ENCODE peak calls at places on chromosomes 11 and 22, in nine cellular contexts. One of them, this sample, is unnamed.

GRCh38 chr22:30235687-30236170 is 10.8 kb downstream of the LIF start:
- DNase-seq in thoracic aorta: no peak
- DNase-seq in activated CD4-positive, alpha-beta T cell treated with anti-CD3 and anti-CD28 coated beads, Interleukin-2, amount 10 ng/mL, durations not matched to agents 7 days and 5 days: no peak
- DNase-seq in CD8-positive, alpha-beta T cell: no peak
- DNase-seq in mucosa of descending colon: no peak
- DNase-seq in stimulated activated CD4-positive, alpha-beta T cell treated with anti-CD3 and anti-CD28 coated beads, Interleukin-2, amount 100 ng/mL, for 24 hours: no peak
- DNase-seq in body of pancreas: peak; percentile 71
- DNase-seq in NCI-H460: no peak
- DNase-seq in NCI-H2029: peak; percentile 23
- DNase-seq in this sample: peak; percentile 88

GRCh38 chr11:126311464-126312291 is 7.8 kb downstream of the DCPS start:
- DNase-seq in stimulated activated CD4-positive, alpha-beta T cell treated with anti-CD3 and anti-CD28 coated beads, Interleukin-2, amount 100 ng/mL, for 24 hours: no peak
- DNase-seq in NCI-H460: no peak
- DNase-seq in mucosa of descending colon: peak; percentile 46
- DNase-seq in body of pancreas: no peak
- DNase-seq in activated CD4-positive, alpha-beta T cell treated with anti-CD3 and anti-CD28 coated beads, Interleukin-2, amount 10 ng/mL, durations not matched to agents 7 days and 5 days: no peak
- DNase-seq in thoracic aorta: no peak
- DNase-seq in NCI-H2029: no peak
- DNase-seq in CD8-positive, alpha-beta T cell: no peak
- DNase-seq in this sample: no peak

GRCh38 chr11:3132831-3133455 is 32.2 kb downstream of the OSBPL5 start:
- DNase-seq in body of pancreas: no peak
- DNase-seq in mucosa of descending colon: peak; percentile 23
- DNase-seq in NCI-H2029: no peak
- DNase-seq in activated CD4-positive, alpha-beta T cell treated with anti-CD3 and anti-CD28 coated beads, Interleukin-2, amount 10 ng/mL, durations not matched to agents 7 days and 5 days: no peak
- DNase-seq in stimulated activated CD4-positive, alpha-beta T cell treated with anti-CD3 and anti-CD28 coated beads, Interleukin-2, amount 100 ng/mL, for 24 hours: no peak
- DNase-seq in thoracic aorta: no peak
- DNase-seq in NCI-H460: no peak
- DNase-seq in CD8-positive, alpha-beta T cell: no peak
- DNase-seq in this sample: no peak

GRCh38 chr11:128311742-128312719 is 275.3 kb downstream of the ETS1 start:
- DNase-seq in activated CD4-positive, alpha-beta T cell treated with anti-CD3 and anti-CD28 coated beads, Interleukin-2, amount 10 ng/mL, durations not matched to agents 7 days and 5 days: no peak
- DNase-seq in mucosa of descending colon: no peak
- DNase-seq in stimulated activated CD4-positive, alpha-beta T cell treated with anti-CD3 and anti-CD28 coated beads, Interleukin-2, amount 100 ng/mL, for 24 hours: no peak
- DNase-seq in thoracic aorta: no peak
- DNase-seq in CD8-positive, alpha-beta T cell: no peak
- DNase-seq in body of pancreas: no peak
- DNase-seq in NCI-H460: no peak
- DNase-seq in NCI-H2029: no peak
- DNase-seq in this sample: no peak

GRCh38 chr11:58531865-58532341 is 24.0 kb upstream of the OR5B21 start:
- DNase-seq in stimulated activated CD4-positive, alpha-beta T cell treated with anti-CD3 and anti-CD28 coated beads, Interleukin-2, amount 100 ng/mL, for 24 hours: no peak
- DNase-seq in thoracic aorta: no peak
- DNase-seq in activated CD4-positive, alpha-beta T cell treated with anti-CD3 and anti-CD28 coated beads, Interleukin-2, amount 10 ng/mL, durations not matched to agents 7 days and 5 days: no peak
- DNase-seq in CD8-positive, alpha-beta T cell: no peak
- DNase-seq in body of pancreas: no peak
- DNase-seq in NCI-H460: no peak
- DNase-seq in mucosa of descending colon: peak; percentile 44
- DNase-seq in NCI-H2029: no peak
- DNase-seq in this sample: no peak

GRCh38 chr11:134038897-134039470 is 29.9 kb upstream of the JAM3 start:
- DNase-seq in thoracic aorta: no peak
- DNase-seq in activated CD4-positive, alpha-beta T cell treated with anti-CD3 and anti-CD28 coated beads, Interleukin-2, amount 10 ng/mL, durations not matched to agents 7 days and 5 days: no peak
- DNase-seq in NCI-H2029: no peak
- DNase-seq in NCI-H460: no peak
- DNase-seq in body of pancreas: no peak
- DNase-seq in CD8-positive, alpha-beta T cell: no peak
- DNase-seq in stimulated activated CD4-positive, alpha-beta T cell treated with anti-CD3 and anti-CD28 coated beads, Interleukin-2, amount 100 ng/mL, for 24 hours: no peak
- DNase-seq in mucosa of descending colon: peak; percentile 46
- DNase-seq in this sample: peak; percentile 65

GRCh38 chr22:44947029-44947428 is 62.8 kb downstream of the PHF21B start:
- DNase-seq in thoracic aorta: no peak
- DNase-seq in mucosa of descending colon: no peak
- DNase-seq in NCI-H2029: no peak
- DNase-seq in CD8-positive, alpha-beta T cell: no peak
- DNase-seq in activated CD4-positive, alpha-beta T cell treated with anti-CD3 and anti-CD28 coated beads, Interleukin-2, amount 10 ng/mL, durations not matched to agents 7 days and 5 days: no peak
- DNase-seq in body of pancreas: no peak
- DNase-seq in NCI-H460: no peak
- DNase-seq in stimulated activated CD4-positive, alpha-beta T cell treated with anti-CD3 and anti-CD28 coated beads, Interleukin-2, amount 100 ng/mL, for 24 hours: no peak
- DNase-seq in this sample: no peak

GRCh38 chr22:19960491-19961200 is 19.0 kb upstream of the TXNRD2 start:
- DNase-seq in NCI-H2029: no peak
- DNase-seq in body of pancreas: no peak
- DNase-seq in CD8-positive, alpha-beta T cell: no peak
- DNase-seq in NCI-H460: no peak
- DNase-seq in stimulated activated CD4-positive, alpha-beta T cell treated with anti-CD3 and anti-CD28 coated beads, Interleukin-2, amount 100 ng/mL, for 24 hours: no peak
- DNase-seq in thoracic aorta: no peak
- DNase-seq in mucosa of descending colon: peak; percentile 36
- DNase-seq in activated CD4-positive, alpha-beta T cell treated with anti-CD3 and anti-CD28 coated beads, Interleukin-2, amount 10 ng/mL, durations not matched to agents 7 days and 5 days: no peak
- DNase-seq in this sample: no peak

GRCh38 chr11:71927813-71928738 is at the start of gene XNDC1N:
- DNase-seq in CD8-positive, alpha-beta T cell: peak; percentile 37
- DNase-seq in activated CD4-positive, alpha-beta T cell treated with anti-CD3 and anti-CD28 coated beads, Interleukin-2, amount 10 ng/mL, durations not matched to agents 7 days and 5 days: peak; percentile 84
- DNase-seq in NCI-H460: peak; percentile 70
- DNase-seq in body of pancreas: peak; percentile 73
- DNase-seq in NCI-H2029: peak; percentile 92
- DNase-seq in stimulated activated CD4-positive, alpha-beta T cell treated with anti-CD3 and anti-CD28 coated beads, Interleukin-2, amount 100 ng/mL, for 24 hours: peak; percentile 66
- DNase-seq in mucosa of descending colon: peak; percentile 68
- DNase-seq in thoracic aorta: peak; percentile 7
- DNase-seq in this sample: peak; percentile 87

GRCh38 chr11:33869511-33870422 is 22.1 kb downstream of the LMO2 start:
- DNase-seq in thoracic aorta: no peak
- DNase-seq in mucosa of descending colon: peak; percentile 60
- DNase-seq in NCI-H2029: peak; percentile 52
- DNase-seq in activated CD4-positive, alpha-beta T cell treated with anti-CD3 and anti-CD28 coated beads, Interleukin-2, amount 10 ng/mL, durations not matched to agents 7 days and 5 days: no peak
- DNase-seq in CD8-positive, alpha-beta T cell: no peak
- DNase-seq in stimulated activated CD4-positive, alpha-beta T cell treated with anti-CD3 and anti-CD28 coated beads, Interleukin-2, amount 100 ng/mL, for 24 hours: peak; percentile 28
- DNase-seq in NCI-H460: no peak
- DNase-seq in body of pancreas: peak; percentile 27
- DNase-seq in this sample: peak; percentile 59

GRCh38 chr11:1548221-1549070 is 23.6 kb downstream of the DUSP8 start:
- DNase-seq in thoracic aorta: peak; percentile 40
- DNase-seq in body of pancreas: peak; percentile 94
- DNase-seq in activated CD4-positive, alpha-beta T cell treated with anti-CD3 and anti-CD28 coated beads, Interleukin-2, amount 10 ng/mL, durations not matched to agents 7 days and 5 days: no peak
- DNase-seq in NCI-H2029: peak; percentile 68
- DNase-seq in NCI-H460: no peak
- DNase-seq in stimulated activated CD4-positive, alpha-beta T cell treated with anti-CD3 and anti-CD28 coated beads, Interleukin-2, amount 100 ng/mL, for 24 hours: no peak
- DNase-seq in mucosa of descending colon: peak; percentile 88
- DNase-seq in CD8-positive, alpha-beta T cell: no peak
- DNase-seq in this sample: peak; percentile 21

GRCh38 chr11:32594272-32594671 is 10.6 kb downstream of the EIF3M start:
- DNase-seq in NCI-H2029: no peak
- DNase-seq in body of pancreas: no peak
- DNase-seq in CD8-positive, alpha-beta T cell: no peak
- DNase-seq in mucosa of descending colon: no peak
- DNase-seq in thoracic aorta: no peak
- DNase-seq in NCI-H460: no peak
- DNase-seq in stimulated activated CD4-positive, alpha-beta T cell treated with anti-CD3 and anti-CD28 coated beads, Interleukin-2, amount 100 ng/mL, for 24 hours: no peak
- DNase-seq in activated CD4-positive, alpha-beta T cell treated with anti-CD3 and anti-CD28 coated beads, Interleukin-2, amount 10 ng/mL, durations not matched to agents 7 days and 5 days: no peak
- DNase-seq in this sample: no peak

GRCh38 chr11:76790251-76790650 is 7.1 kb downstream of the TSKU start:
- DNase-seq in mucosa of descending colon: no peak
- DNase-seq in body of pancreas: no peak
- DNase-seq in NCI-H2029: no peak
- DNase-seq in stimulated activated CD4-positive, alpha-beta T cell treated with anti-CD3 and anti-CD28 coated beads, Interleukin-2, amount 100 ng/mL, for 24 hours: no peak
- DNase-seq in CD8-positive, alpha-beta T cell: no peak
- DNase-seq in activated CD4-positive, alpha-beta T cell treated with anti-CD3 and anti-CD28 coated beads, Interleukin-2, amount 10 ng/mL, durations not matched to agents 7 days and 5 days: no peak
- DNase-seq in NCI-H460: no peak
- DNase-seq in thoracic aorta: no peak
- DNase-seq in this sample: no peak

GRCh38 chr22:43424865-43425630 is 13.2 kb downstream of the MPPED1 start:
- DNase-seq in stimulated activated CD4-positive, alpha-beta T cell treated with anti-CD3 and anti-CD28 coated beads, Interleukin-2, amount 100 ng/mL, for 24 hours: no peak
- DNase-seq in NCI-H2029: no peak
- DNase-seq in mucosa of descending colon: peak; percentile 37
- DNase-seq in CD8-positive, alpha-beta T cell: no peak
- DNase-seq in NCI-H460: no peak
- DNase-seq in thoracic aorta: no peak
- DNase-seq in body of pancreas: no peak
- DNase-seq in activated CD4-positive, alpha-beta T cell treated with anti-CD3 and anti-CD28 coated beads, Interleukin-2, amount 10 ng/mL, durations not matched to agents 7 days and 5 days: no peak
- DNase-seq in this sample: no peak

GRCh38 chr22:44523981-44524759 is 26.1 kb upstream of the RTL6 start:
- DNase-seq in mucosa of descending colon: no peak
- DNase-seq in activated CD4-positive, alpha-beta T cell treated with anti-CD3 and anti-CD28 coated beads, Interleukin-2, amount 10 ng/mL, durations not matched to agents 7 days and 5 days: no peak
- DNase-seq in body of pancreas: no peak
- DNase-seq in NCI-H2029: no peak
- DNase-seq in stimulated activated CD4-positive, alpha-beta T cell treated with anti-CD3 and anti-CD28 coated beads, Interleukin-2, amount 100 ng/mL, for 24 hours: no peak
- DNase-seq in NCI-H460: no peak
- DNase-seq in CD8-positive, alpha-beta T cell: no peak
- DNase-seq in thoracic aorta: no peak
- DNase-seq in this sample: peak; percentile 96

GRCh38 chr22:46584081-46584903 is 35.9 kb upstream of the GRAMD4 start:
- DNase-seq in stimulated activated CD4-positive, alpha-beta T cell treated with anti-CD3 and anti-CD28 coated beads, Interleukin-2, amount 100 ng/mL, for 24 hours: no peak
- DNase-seq in mucosa of descending colon: peak; percentile 51
- DNase-seq in CD8-positive, alpha-beta T cell: no peak
- DNase-seq in NCI-H2029: no peak
- DNase-seq in activated CD4-positive, alpha-beta T cell treated with anti-CD3 and anti-CD28 coated beads, Interleukin-2, amount 10 ng/mL, durations not matched to agents 7 days and 5 days: no peak
- DNase-seq in thoracic aorta: no peak
- DNase-seq in body of pancreas: peak; percentile 50
- DNase-seq in NCI-H460: no peak
- DNase-seq in this sample: no peak

GRCh38 chr11:71948314-71949027 is 19.6 kb downstream of the RNF121 start:
- DNase-seq in activated CD4-positive, alpha-beta T cell treated with anti-CD3 and anti-CD28 coated beads, Interleukin-2, amount 10 ng/mL, durations not matched to agents 7 days and 5 days: no peak
- DNase-seq in mucosa of descending colon: no peak
- DNase-seq in NCI-H2029: no peak
- DNase-seq in body of pancreas: peak; percentile 74
- DNase-seq in thoracic aorta: no peak
- DNase-seq in stimulated activated CD4-positive, alpha-beta T cell treated with anti-CD3 and anti-CD28 coated beads, Interleukin-2, amount 100 ng/mL, for 24 hours: no peak
- DNase-seq in NCI-H460: no peak
- DNase-seq in CD8-positive, alpha-beta T cell: no peak
- DNase-seq in this sample: peak; percentile 58

GRCh38 chr11:76232026-76232665 is 25.8 kb upstream of the WNT11 start:
- DNase-seq in activated CD4-positive, alpha-beta T cell treated with anti-CD3 and anti-CD28 coated beads, Interleukin-2, amount 10 ng/mL, durations not matched to agents 7 days and 5 days: peak; percentile 73
- DNase-seq in mucosa of descending colon: peak; percentile 44
- DNase-seq in CD8-positive, alpha-beta T cell: no peak
- DNase-seq in NCI-H460: no peak
- DNase-seq in body of pancreas: no peak
- DNase-seq in NCI-H2029: no peak
- DNase-seq in thoracic aorta: no peak
- DNase-seq in stimulated activated CD4-positive, alpha-beta T cell treated with anti-CD3 and anti-CD28 coated beads, Interleukin-2, amount 100 ng/mL, for 24 hours: peak; percentile 37
- DNase-seq in this sample: no peak

GRCh38 chr11:9821008-9821752 is 157.3 kb downstream of the SWAP70 start:
- DNase-seq in activated CD4-positive, alpha-beta T cell treated with anti-CD3 and anti-CD28 coated beads, Interleukin-2, amount 10 ng/mL, durations not matched to agents 7 days and 5 days: no peak
- DNase-seq in NCI-H2029: no peak
- DNase-seq in mucosa of descending colon: no peak
- DNase-seq in thoracic aorta: no peak
- DNase-seq in CD8-positive, alpha-beta T cell: no peak
- DNase-seq in NCI-H460: no peak
- DNase-seq in body of pancreas: no peak
- DNase-seq in stimulated activated CD4-positive, alpha-beta T cell treated with anti-CD3 and anti-CD28 coated beads, Interleukin-2, amount 100 ng/mL, for 24 hours: no peak
- DNase-seq in this sample: no peak

GRCh38 chr11:4496555-4497248 is 14.3 kb downstream of the OR52K1 start:
- DNase-seq in thoracic aorta: no peak
- DNase-seq in stimulated activated CD4-positive, alpha-beta T cell treated with anti-CD3 and anti-CD28 coated beads, Interleukin-2, amount 100 ng/mL, for 24 hours: no peak
- DNase-seq in activated CD4-positive, alpha-beta T cell treated with anti-CD3 and anti-CD28 coated beads, Interleukin-2, amount 10 ng/mL, durations not matched to agents 7 days and 5 days: no peak
- DNase-seq in body of pancreas: peak; percentile 18
- DNase-seq in mucosa of descending colon: no peak
- DNase-seq in NCI-H460: no peak
- DNase-seq in CD8-positive, alpha-beta T cell: no peak
- DNase-seq in NCI-H2029: no peak
- DNase-seq in this sample: no peak

GRCh38 chr11:77191823-77192495 is 63.9 kb downstream of the MYO7A start:
- DNase-seq in stimulated activated CD4-positive, alpha-beta T cell treated with anti-CD3 and anti-CD28 coated beads, Interleukin-2, amount 100 ng/mL, for 24 hours: peak; percentile 68
- DNase-seq in thoracic aorta: no peak
- DNase-seq in CD8-positive, alpha-beta T cell: peak; percentile 26
- DNase-seq in NCI-H460: peak; percentile 62
- DNase-seq in activated CD4-positive, alpha-beta T cell treated with anti-CD3 and anti-CD28 coated beads, Interleukin-2, amount 10 ng/mL, durations not matched to agents 7 days and 5 days: peak; percentile 55
- DNase-seq in NCI-H2029: peak; percentile 92
- DNase-seq in body of pancreas: peak; percentile 85
- DNase-seq in mucosa of descending colon: peak; percentile 83
- DNase-seq in this sample: no peak

GRCh38 chr11:62948765-62949320 is 27.7 kb upstream of the CHRM1 start:
- DNase-seq in mucosa of descending colon: no peak
- DNase-seq in body of pancreas: no peak
- DNase-seq in CD8-positive, alpha-beta T cell: no peak
- DNase-seq in activated CD4-positive, alpha-beta T cell treated with anti-CD3 and anti-CD28 coated beads, Interleukin-2, amount 10 ng/mL, durations not matched to agents 7 days and 5 days: no peak
- DNase-seq in NCI-H460: no peak
- DNase-seq in NCI-H2029: no peak
- DNase-seq in stimulated activated CD4-positive, alpha-beta T cell treated with anti-CD3 and anti-CD28 coated beads, Interleukin-2, amount 100 ng/mL, for 24 hours: no peak
- DNase-seq in thoracic aorta: no peak
- DNase-seq in this sample: no peak

GRCh38 chr22:50260801-50261614 is 475 bp downstream of the MAPK12 start:
- DNase-seq in NCI-H2029: no peak
- DNase-seq in mucosa of descending colon: no peak
- DNase-seq in body of pancreas: peak; percentile 51
- DNase-seq in NCI-H460: no peak
- DNase-seq in activated CD4-positive, alpha-beta T cell treated with anti-CD3 and anti-CD28 coated beads, Interleukin-2, amount 10 ng/mL, durations not matched to agents 7 days and 5 days: peak; percentile 29
- DNase-seq in thoracic aorta: no peak
- DNase-seq in CD8-positive, alpha-beta T cell: no peak
- DNase-seq in stimulated activated CD4-positive, alpha-beta T cell treated with anti-CD3 and anti-CD28 coated beads, Interleukin-2, amount 100 ng/mL, for 24 hours: peak; percentile 59
- DNase-seq in this sample: no peak

GRCh38 chr22:22748297-22748743 is 103.9 kb downstream of the GGTLC2 start:
- DNase-seq in activated CD4-positive, alpha-beta T cell treated with anti-CD3 and anti-CD28 coated beads, Interleukin-2, amount 10 ng/mL, durations not matched to agents 7 days and 5 days: peak; percentile 55
- DNase-seq in NCI-H2029: no peak
- DNase-seq in body of pancreas: peak; percentile 59
- DNase-seq in stimulated activated CD4-positive, alpha-beta T cell treated with anti-CD3 and anti-CD28 coated beads, Interleukin-2, amount 100 ng/mL, for 24 hours: peak; percentile 44
- DNase-seq in NCI-H460: peak; percentile 7
- DNase-seq in CD8-positive, alpha-beta T cell: peak; percentile 22
- DNase-seq in mucosa of descending colon: no peak
- DNase-seq in thoracic aorta: no peak
- DNase-seq in this sample: peak; percentile 41

GRCh38 chr11:125345706-125346561 is 150.1 kb downstream of the FEZ1 start:
- DNase-seq in thoracic aorta: peak; percentile 50
- DNase-seq in CD8-positive, alpha-beta T cell: peak; percentile 14
- DNase-seq in activated CD4-positive, alpha-beta T cell treated with anti-CD3 and anti-CD28 coated beads, Interleukin-2, amount 10 ng/mL, durations not matched to agents 7 days and 5 days: peak; percentile 42
- DNase-seq in body of pancreas: peak; percentile 74
- DNase-seq in stimulated activated CD4-positive, alpha-beta T cell treated with anti-CD3 and anti-CD28 coated beads, Interleukin-2, amount 100 ng/mL, for 24 hours: peak; percentile 63
- DNase-seq in NCI-H2029: peak; percentile 2
- DNase-seq in NCI-H460: peak; percentile 26
- DNase-seq in mucosa of descending colon: no peak
- DNase-seq in this sample: peak; percentile 86

GRCh38 chr11:108873305-108873704 is 208.4 kb downstream of the DDX10 start:
- DNase-seq in mucosa of descending colon: no peak
- DNase-seq in stimulated activated CD4-positive, alpha-beta T cell treated with anti-CD3 and anti-CD28 coated beads, Interleukin-2, amount 100 ng/mL, for 24 hours: no peak
- DNase-seq in NCI-H2029: no peak
- DNase-seq in activated CD4-positive, alpha-beta T cell treated with anti-CD3 and anti-CD28 coated beads, Interleukin-2, amount 10 ng/mL, durations not matched to agents 7 days and 5 days: no peak
- DNase-seq in NCI-H460: no peak
- DNase-seq in body of pancreas: no peak
- DNase-seq in thoracic aorta: no peak
- DNase-seq in CD8-positive, alpha-beta T cell: no peak
- DNase-seq in this sample: peak; percentile 79

GRCh38 chr22:16933924-16934282 is 74.1 kb downstream of the GAB4 start:
- DNase-seq in mucosa of descending colon: no peak
- DNase-seq in thoracic aorta: no peak
- DNase-seq in CD8-positive, alpha-beta T cell: no peak
- DNase-seq in activated CD4-positive, alpha-beta T cell treated with anti-CD3 and anti-CD28 coated beads, Interleukin-2, amount 10 ng/mL, durations not matched to agents 7 days and 5 days: no peak
- DNase-seq in body of pancreas: no peak
- DNase-seq in NCI-H460: no peak
- DNase-seq in NCI-H2029: no peak
- DNase-seq in stimulated activated CD4-positive, alpha-beta T cell treated with anti-CD3 and anti-CD28 coated beads, Interleukin-2, amount 100 ng/mL, for 24 hours: no peak
- DNase-seq in this sample: no peak

GRCh38 chr22:47086596-47087248 is 324.3 kb downstream of the TBC1D22A start:
- DNase-seq in mucosa of descending colon: no peak
- DNase-seq in stimulated activated CD4-positive, alpha-beta T cell treated with anti-CD3 and anti-CD28 coated beads, Interleukin-2, amount 100 ng/mL, for 24 hours: no peak
- DNase-seq in NCI-H460: no peak
- DNase-seq in CD8-positive, alpha-beta T cell: no peak
- DNase-seq in NCI-H2029: no peak
- DNase-seq in thoracic aorta: no peak
- DNase-seq in body of pancreas: peak; percentile 71
- DNase-seq in activated CD4-positive, alpha-beta T cell treated with anti-CD3 and anti-CD28 coated beads, Interleukin-2, amount 10 ng/mL, durations not matched to agents 7 days and 5 days: no peak
- DNase-seq in this sample: no peak

GRCh38 chr22:41274856-41275255 is 11.1 kb downstream of the RANGAP1 start:
- DNase-seq in NCI-H460: no peak
- DNase-seq in CD8-positive, alpha-beta T cell: no peak
- DNase-seq in NCI-H2029: no peak
- DNase-seq in activated CD4-positive, alpha-beta T cell treated with anti-CD3 and anti-CD28 coated beads, Interleukin-2, amount 10 ng/mL, durations not matched to agents 7 days and 5 days: no peak
- DNase-seq in body of pancreas: no peak
- DNase-seq in mucosa of descending colon: no peak
- DNase-seq in stimulated activated CD4-positive, alpha-beta T cell treated with anti-CD3 and anti-CD28 coated beads, Interleukin-2, amount 100 ng/mL, for 24 hours: no peak
- DNase-seq in thoracic aorta: no peak
- DNase-seq in this sample: no peak

GRCh38 chr11:19244084-19244483 is 3.3 kb upstream of the E2F8 start:
- DNase-seq in activated CD4-positive, alpha-beta T cell treated with anti-CD3 and anti-CD28 coated beads, Interleukin-2, amount 10 ng/mL, durations not matched to agents 7 days and 5 days: no peak
- DNase-seq in NCI-H2029: no peak
- DNase-seq in thoracic aorta: no peak
- DNase-seq in body of pancreas: peak; percentile 40
- DNase-seq in stimulated activated CD4-positive, alpha-beta T cell treated with anti-CD3 and anti-CD28 coated beads, Interleukin-2, amount 100 ng/mL, for 24 hours: no peak
- DNase-seq in mucosa of descending colon: no peak
- DNase-seq in CD8-positive, alpha-beta T cell: no peak
- DNase-seq in NCI-H460: no peak
- DNase-seq in this sample: no peak

GRCh38 chr11:110186867-110187266 is 93.7 kb downstream of the ZC3H12C start:
- DNase-seq in activated CD4-positive, alpha-beta T cell treated with anti-CD3 and anti-CD28 coated beads, Interleukin-2, amount 10 ng/mL, durations not matched to agents 7 days and 5 days: no peak
- DNase-seq in stimulated activated CD4-positive, alpha-beta T cell treated with anti-CD3 and anti-CD28 coated beads, Interleukin-2, amount 100 ng/mL, for 24 hours: no peak
- DNase-seq in CD8-positive, alpha-beta T cell: no peak
- DNase-seq in NCI-H460: no peak
- DNase-seq in thoracic aorta: no peak
- DNase-seq in body of pancreas: no peak
- DNase-seq in mucosa of descending colon: no peak
- DNase-seq in NCI-H2029: no peak
- DNase-seq in this sample: no peak